ENCODE peak calls at places on chromosomes 2 and 18, in eight cellular contexts. J is cortex of kidney; V is EL; U is activated T-cell treated with anti-CD3 and anti-CD28 coated beads, Interleukin-2, amount 50 U/mL, for 72 hours; G is HEK293T; Y is GM13977; S is activated CD8-positive, alpha-beta memory T cell treated with anti-CD3 and anti-CD28 coated beads, Interleukin-2, amount 10 ng/mL, durations not matched to agents 7 days and 5 days; N is pancreas. O is an unnamed sample.

GRCh38 chr2:141611981-141612380 is 518.8 kb downstream of the LRP1B start:
- DNase-seq in J (no peak), N (no peak), U (no peak), S (no peak), G (no peak), Y (no peak), V (peak; percentile 0), O (no peak)

GRCh38 chr2:139031722-139032121 is 251.5 kb upstream of the NXPH2 start:
- DNase-seq in S (no peak), V (no peak), J (no peak), G (peak; percentile 31), U (no peak), Y (no peak), N (no peak), O (no peak)

GRCh38 chr2:170339324-170339723 is 161.4 kb downstream of the MYO3B start:
- DNase-seq in V (no peak), U (no peak), N (no peak), J (no peak), Y (no peak), S (no peak), G (no peak), O (no peak)

GRCh38 chr2:3199660-3200345 is 177.8 kb downstream of the EIPR1 start:
- DNase-seq in N (no peak), G (no peak), J (no peak), U (no peak), Y (no peak), S (no peak), V (no peak), O (no peak)

GRCh38 chr18:2994603-2995432 is 18.1 kb downstream of the LPIN2 start:
- DNase-seq in S (peak; percentile 86), Y (peak; percentile 66), J (no peak), N (no peak), U (peak; percentile 84), V (no peak), G (no peak), O (peak; percentile 34)

GRCh38 chr18:63318882-63319382 is 637 bp downstream of the BCL2 start:
- DNase-seq in J (no peak), S (no peak), Y (no peak), N (no peak), G (no peak), U (no peak), V (no peak), O (no peak)

GRCh38 chr2:85804026-85804425 is 50.2 kb downstream of the ATOH8 start:
- DNase-seq in J (no peak), G (no peak), V (no peak), U (no peak), Y (no peak), S (no peak), N (no peak), O (no peak)

GRCh38 chr2:180364719-180365118 is 357.6 kb upstream of the CWC22 start:
- DNase-seq in S (no peak), U (no peak), Y (no peak), N (no peak), G (no peak), J (no peak), V (no peak), O (no peak)

GRCh38 chr2:101732199-101732598 is 34.7 kb downstream of the MAP4K4 start:
- DNase-seq in Y (no peak), G (no peak), J (no peak), N (no peak), U (no peak), S (no peak), V (no peak), O (no peak)

O was measured in NK-92 treated with Interleukin-12 subunit alpha and Interleukin-12 subunit beta, amount 100 ng/mL, for 24 hours.